ENCODE peak calls at places on chromosomes 3 and 15, in five cellular contexts. U, C, R, D and Q are unnamed samples.

GRCh38 chr15:34206016-34206415 is 3.9 kb downstream of the KATNBL1 start:
- DNase-seq in D (no peak), R (no peak), U (no peak), C (no peak), Q (no peak)

GRCh38 chr3:143095813-143096212 is 23.8 kb upstream of the CHST2 start:
- DNase-seq in C (no peak), R (no peak), U (no peak), D (no peak), Q (no peak)

GRCh38 chr3:138694287-138695007 is 85.9 kb downstream of the FAIM start:
- DNase-seq in R (no peak), C (no peak), U (no peak), D (no peak), Q (no peak)

GRCh38 chr15:49075876-49076275 is 29.6 kb upstream of the SECISBP2L start:
- DNase-seq in R (no peak), C (no peak), U (no peak), D (no peak), Q (no peak)

GRCh38 chr3:123026551-123027291 is 842 bp downstream of the SEMA5B start:
- DNase-seq in D (peak; percentile 15), C (no peak), U (peak; percentile 65), R (no peak), Q (no peak)

GRCh38 chr3:142215111-142215510 is 10.3 kb downstream of the GK5 start:
- DNase-seq in R (no peak), C (no peak), D (no peak), U (no peak), Q (no peak)

GRCh38 chr3:147699175-147699838 is 290.1 kb downstream of the ZIC1 start:
- DNase-seq in C (no peak), U (no peak), D (no peak), R (no peak), Q (no peak)

GRCh38 chr15:33780011-33780768 is 188.1 kb upstream of the CHRM5 start:
- DNase-seq in U (no peak), D (no peak), R (no peak), C (no peak), Q (no peak)

GRCh38 chr15:32029409-32029861 is 880 bp upstream of the CHRNA7 start:
- DNase-seq in D (peak; percentile 20), R (no peak), U (no peak), C (no peak), Q (no peak)

GRCh38 chr3:153043729-153044314 is 118.2 kb upstream of the RAP2B start:
- DNase-seq in C (no peak), D (no peak), U (no peak), R (no peak), Q (no peak)

GRCh38 chr15:29849716-29850115 is 27.4 kb upstream of the TJP1 start:
- DNase-seq in D (no peak), U (no peak), C (no peak), R (no peak), Q (no peak)

GRCh38 chr15:74264081-74264501 is 28.0 kb downstream of the CCDC33 start:
- DNase-seq in R (no peak), D (no peak), C (no peak), U (no peak), Q (no peak)

GRCh38 chr3:42674151-42674550 is 11.2 kb upstream of the KLHL40 start:
- DNase-seq in C (no peak), D (no peak), U (no peak), R (no peak), Q (no peak)

GRCh38 chr3:69309810-69310209 is 76.1 kb downstream of the FRMD4B start:
- DNase-seq in D (no peak), C (no peak), U (no peak), R (no peak), Q (no peak)

GRCh38 chr3:141399979-141400971 is 32.0 kb downstream of the ZBTB38 start:
- DNase-seq in R (no peak), D (no peak), C (no peak), U (no peak), Q (no peak)

GRCh38 chr15:81295466-81296145 is 28.3 kb downstream of the STARD5 start:
- DNase-seq in D (no peak), C (no peak), U (no peak), R (no peak), Q (no peak)

GRCh38 chr15:44489464-44489863 is 47.5 kb upstream of the EIF3J start:
- DNase-seq in D (no peak), C (no peak), U (no peak), R (no peak), Q (no peak)

GRCh38 chr3:55725681-55726500 is 238.8 kb upstream of the WNT5A start:
- DNase-seq in R (no peak), C (no peak), D (no peak), U (no peak), Q (no peak)

GRCh38 chr3:49650651-49651050 is 23.5 kb upstream of the APEH start:
- DNase-seq in C (no peak), R (no peak), D (no peak), U (no peak), Q (no peak)

GRCh38 chr3:146036289-146036688 is 124.7 kb downstream of the PLOD2 start:
- DNase-seq in U (no peak), R (no peak), C (no peak), D (no peak), Q (no peak)